ENCODE peak calls at places on chromosome 5, in ten cellular contexts. One of them, this sample, is unnamed.

GRCh38 chr5:66987949-66988838 is 208.4 kb downstream of the CD180 start:
- DNase-seq in H54: peak
- DNase-seq in spleen: no peak
- DNase-seq in sigmoid colon: no peak
- DNase-seq in A549: peak
- DNase-seq in tibial nerve: no peak
- DNase-seq in NB4: peak
- DNase-seq in K562: peak
- DNase-seq in IMR-90: peak
- DNase-seq in heart left ventricle: no peak
- DNase-seq in this sample: peak

GRCh38 chr5:97338729-97339128 is 155.7 kb upstream of the RIOK2 start:
- DNase-seq in sigmoid colon: no peak
- DNase-seq in H54: no peak
- DNase-seq in A549: no peak
- DNase-seq in heart left ventricle: no peak
- DNase-seq in K562: no peak
- DNase-seq in spleen: no peak
- DNase-seq in NB4: no peak
- DNase-seq in IMR-90: peak
- DNase-seq in tibial nerve: no peak
- DNase-seq in this sample: no peak

GRCh38 chr5:59814563-59814872 is 79.0 kb downstream of the PDE4D start:
- DNase-seq in K562: no peak
- DNase-seq in heart left ventricle: no peak
- DNase-seq in A549: no peak
- DNase-seq in IMR-90: no peak
- DNase-seq in sigmoid colon: no peak
- DNase-seq in NB4: no peak
- DNase-seq in H54: no peak
- DNase-seq in spleen: no peak
- DNase-seq in tibial nerve: no peak
- DNase-seq in this sample: no peak

GRCh38 chr5:90264930-90265857 is 144.4 kb downstream of the CETN3 start:
- DNase-seq in H54: peak
- DNase-seq in heart left ventricle: peak
- DNase-seq in NB4: peak
- DNase-seq in tibial nerve: peak
- DNase-seq in sigmoid colon: peak
- DNase-seq in K562: peak
- DNase-seq in IMR-90: peak
- DNase-seq in A549: peak
- DNase-seq in spleen: peak
- DNase-seq in this sample: peak

GRCh38 chr5:138148811-138149210 is 9.6 kb upstream of the NME5 start:
- DNase-seq in tibial nerve: no peak
- DNase-seq in NB4: peak
- DNase-seq in spleen: no peak
- DNase-seq in heart left ventricle: peak
- DNase-seq in sigmoid colon: no peak
- DNase-seq in K562: no peak
- DNase-seq in H54: no peak
- DNase-seq in A549: no peak
- DNase-seq in IMR-90: peak
- DNase-seq in this sample: peak

GRCh38 chr5:58248221-58248620 is 211.7 kb downstream of the PLK2 start:
- DNase-seq in K562: no peak
- DNase-seq in sigmoid colon: no peak
- DNase-seq in IMR-90: no peak
- DNase-seq in spleen: no peak
- DNase-seq in H54: no peak
- DNase-seq in heart left ventricle: no peak
- DNase-seq in tibial nerve: no peak
- DNase-seq in A549: no peak
- DNase-seq in NB4: no peak
- DNase-seq in this sample: no peak

GRCh38 chr5:68958428-68958827 is 135.4 kb upstream of the SLC30A5 start:
- DNase-seq in K562: no peak
- DNase-seq in spleen: no peak
- DNase-seq in H54: no peak
- DNase-seq in tibial nerve: no peak
- DNase-seq in IMR-90: no peak
- DNase-seq in heart left ventricle: no peak
- DNase-seq in sigmoid colon: no peak
- DNase-seq in NB4: no peak
- DNase-seq in A549: no peak
- DNase-seq in this sample: no peak

GRCh38 chr5:111699976-111700375 is 57.0 kb downstream of the NREP start:
- DNase-seq in A549: no peak
- DNase-seq in spleen: no peak
- DNase-seq in sigmoid colon: no peak
- DNase-seq in tibial nerve: no peak
- DNase-seq in K562: no peak
- DNase-seq in H54: no peak
- DNase-seq in IMR-90: no peak
- DNase-seq in heart left ventricle: no peak
- DNase-seq in NB4: no peak
- DNase-seq in this sample: no peak

DNA sequence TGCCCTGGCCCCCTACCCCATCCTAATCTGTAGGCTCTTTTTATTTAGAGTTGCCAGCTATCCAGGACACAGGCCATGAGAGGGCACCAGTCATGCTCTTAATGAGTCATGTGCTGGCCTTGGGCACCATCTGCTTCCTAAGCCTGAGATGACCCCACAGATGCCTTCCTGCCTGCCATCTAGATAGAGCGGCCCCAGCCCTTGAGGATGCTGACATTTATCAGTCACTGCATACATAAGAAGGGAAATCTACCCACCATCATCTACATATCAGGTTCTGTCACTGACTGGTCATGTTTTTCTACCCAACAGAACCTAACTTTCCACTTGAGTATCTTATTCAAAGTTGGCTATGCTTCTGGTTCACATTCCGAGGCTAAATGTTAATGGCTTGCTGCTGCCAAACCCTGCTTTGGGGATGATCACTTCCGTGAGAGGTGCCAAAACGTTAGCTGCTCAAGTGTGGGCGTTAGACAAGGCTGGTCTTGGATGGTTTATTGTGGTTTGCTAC is 49.9 kb upstream of the TTC23L start:
- DNase-seq in tibial nerve: no peak
- DNase-seq in spleen: no peak
- DNase-seq in K562: no peak
- DNase-seq in IMR-90: peak
- DNase-seq in heart left ventricle: peak
- DNase-seq in H54: peak
- DNase-seq in sigmoid colon: no peak
- DNase-seq in A549: no peak
- DNase-seq in NB4: peak
- DNase-seq in this sample: peak
- TF ChIP-seq POLR2A in tibial nerve: no peak
- TF ChIP-seq POLR2A in spleen: no peak
- TF ChIP-seq POLR2A in K562: no peak
- TF ChIP-seq POLR2A in IMR-90: no peak
- TF ChIP-seq POLR2A in heart left ventricle: no peak
- TF ChIP-seq POLR2A in H54: no peak
- TF ChIP-seq POLR2A in sigmoid colon: no peak
- TF ChIP-seq POLR2A in A549: no peak
- TF ChIP-seq POLR2A in NB4: no peak
- TF ChIP-seq POLR2A in this sample: no peak

GRCh38 chr5:160458971-160459800 is 37.5 kb downstream of the PTTG1 start:
- DNase-seq in spleen: no peak
- DNase-seq in K562: no peak
- DNase-seq in tibial nerve: no peak
- DNase-seq in A549: no peak
- DNase-seq in IMR-90: no peak
- DNase-seq in H54: no peak
- DNase-seq in heart left ventricle: no peak
- DNase-seq in NB4: no peak
- DNase-seq in sigmoid colon: no peak
- DNase-seq in this sample: no peak
- TF ChIP-seq POLR2A in spleen: no peak
- TF ChIP-seq POLR2A in K562: no peak
- TF ChIP-seq POLR2A in tibial nerve: no peak
- TF ChIP-seq POLR2A in A549: no peak
- TF ChIP-seq POLR2A in IMR-90: no peak
- TF ChIP-seq POLR2A in H54: no peak
- TF ChIP-seq POLR2A in heart left ventricle: no peak
- TF ChIP-seq POLR2A in NB4: no peak
- TF ChIP-seq POLR2A in sigmoid colon: no peak
- TF ChIP-seq POLR2A in this sample: no peak

GRCh38 chr5:173328896-173329369 is 719 bp upstream of the STC2 start:
- DNase-seq in tibial nerve: no peak
- DNase-seq in NB4: peak
- DNase-seq in H54: peak
- DNase-seq in sigmoid colon: no peak
- DNase-seq in heart left ventricle: no peak
- DNase-seq in A549: peak
- DNase-seq in K562: no peak
- DNase-seq in IMR-90: peak
- DNase-seq in spleen: no peak
- DNase-seq in this sample: peak

GRCh38 chr5:173326501-173326960 is 1.7 kb downstream of the STC2 start:
- DNase-seq in tibial nerve: no peak
- DNase-seq in NB4: peak
- DNase-seq in sigmoid colon: no peak
- DNase-seq in H54: peak
- DNase-seq in K562: peak
- DNase-seq in IMR-90: peak
- DNase-seq in spleen: peak
- DNase-seq in heart left ventricle: no peak
- DNase-seq in A549: no peak
- DNase-seq in this sample: no peak

GRCh38 chr5:173327084-173327947 is 898 bp downstream of the STC2 start:
- DNase-seq in H54: no peak
- DNase-seq in NB4: peak
- DNase-seq in sigmoid colon: no peak
- DNase-seq in IMR-90: peak
- DNase-seq in spleen: peak
- DNase-seq in heart left ventricle: no peak
- DNase-seq in K562: peak
- DNase-seq in tibial nerve: no peak
- DNase-seq in A549: peak
- DNase-seq in this sample: peak

GRCh38 chr5:173329370-173330150 is 1.3 kb upstream of the STC2 start:
- DNase-seq in IMR-90: no peak
- DNase-seq in A549: no peak
- DNase-seq in NB4: peak
- DNase-seq in tibial nerve: no peak
- DNase-seq in heart left ventricle: no peak
- DNase-seq in spleen: no peak
- DNase-seq in H54: no peak
- DNase-seq in K562: no peak
- DNase-seq in sigmoid colon: no peak
- DNase-seq in this sample: peak

DNA sequence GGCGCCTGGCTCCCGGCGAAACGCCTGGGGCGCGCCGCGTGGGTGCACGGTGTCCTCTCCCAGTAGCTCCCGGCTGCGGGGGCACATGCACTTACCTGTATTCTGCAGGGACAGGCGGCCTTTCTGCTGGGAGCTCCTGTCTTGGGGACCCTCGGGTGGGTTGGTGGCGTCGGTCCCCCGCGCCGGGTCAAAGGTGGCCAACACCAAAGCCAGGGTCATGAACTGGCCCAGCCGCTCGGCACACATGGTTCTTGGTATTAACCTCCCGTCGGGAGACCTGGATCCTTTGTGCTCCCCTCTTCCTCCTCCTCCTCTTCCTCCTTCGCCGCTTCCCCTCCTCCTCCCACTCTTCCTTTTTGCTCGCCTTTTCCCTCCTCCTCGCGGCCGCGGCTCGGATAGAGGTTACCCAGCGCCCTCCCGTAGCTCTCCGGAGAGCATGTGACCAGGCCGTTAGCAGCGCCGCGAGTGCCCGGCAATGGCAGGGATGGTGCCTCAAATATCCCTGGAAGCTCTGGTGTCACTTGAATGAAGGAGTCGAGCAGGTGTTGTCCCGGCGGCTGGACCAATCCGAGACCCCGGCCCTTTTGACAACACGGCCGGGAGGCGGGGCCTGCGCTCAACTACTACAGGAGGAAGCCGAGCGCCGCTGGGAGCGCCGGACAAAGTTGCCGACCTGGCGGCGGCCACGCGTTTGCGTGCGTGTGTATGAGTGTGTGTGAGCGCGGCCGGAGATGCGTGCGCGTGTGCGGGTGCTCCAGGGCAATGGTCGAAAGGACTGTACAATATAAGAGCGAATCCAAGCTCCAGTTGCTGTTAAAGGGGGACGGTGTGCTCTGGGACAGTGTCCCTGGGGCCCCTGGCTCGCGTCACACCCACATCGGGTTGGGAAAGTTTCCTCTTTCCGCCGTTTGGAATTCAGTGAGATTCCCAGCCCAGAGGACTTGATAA is at the start of gene STC2:
- DNase-seq in sigmoid colon: peak
- DNase-seq in A549: peak
- DNase-seq in heart left ventricle: peak
- DNase-seq in spleen: peak
- DNase-seq in H54: peak
- DNase-seq in tibial nerve: no peak
- DNase-seq in IMR-90: peak
- DNase-seq in K562: peak
- DNase-seq in NB4: peak
- DNase-seq in this sample: peak
- TF ChIP-seq POLR2A in sigmoid colon: no peak
- TF ChIP-seq POLR2A in A549: peak
- TF ChIP-seq POLR2A in heart left ventricle: peak
- TF ChIP-seq POLR2A in spleen: no peak
- TF ChIP-seq POLR2A in H54: peak
- TF ChIP-seq POLR2A in tibial nerve: no peak
- TF ChIP-seq POLR2A in IMR-90: peak
- TF ChIP-seq POLR2A in K562: peak
- TF ChIP-seq POLR2A in NB4: peak
- TF ChIP-seq POLR2A in this sample: no peak

GRCh38 chr5:95824747-95825146 is 2.2 kb upstream of the GLRX start:
- DNase-seq in spleen: no peak
- DNase-seq in sigmoid colon: no peak
- DNase-seq in NB4: no peak
- DNase-seq in tibial nerve: no peak
- DNase-seq in heart left ventricle: no peak
- DNase-seq in IMR-90: no peak
- DNase-seq in K562: no peak
- DNase-seq in A549: no peak
- DNase-seq in H54: no peak
- DNase-seq in this sample: no peak

GRCh38 chr5:95822038-95822407 is 503 bp downstream of the GLRX start:
- DNase-seq in NB4: peak
- DNase-seq in tibial nerve: no peak
- DNase-seq in IMR-90: peak
- DNase-seq in heart left ventricle: peak
- DNase-seq in A549: peak
- DNase-seq in H54: no peak
- DNase-seq in K562: peak
- DNase-seq in sigmoid colon: peak
- DNase-seq in spleen: peak
- DNase-seq in this sample: peak

GRCh38 chr5:95823241-95823737 is 763 bp upstream of the GLRX start:
- DNase-seq in NB4: peak
- DNase-seq in H54: no peak
- DNase-seq in IMR-90: no peak
- DNase-seq in sigmoid colon: no peak
- DNase-seq in K562: no peak
- DNase-seq in heart left ventricle: no peak
- DNase-seq in A549: no peak
- DNase-seq in tibial nerve: no peak
- DNase-seq in spleen: no peak
- DNase-seq in this sample: no peak

GRCh38 chr5:95822408-95823240 is at the start of gene GLRX:
- DNase-seq in heart left ventricle: peak
- DNase-seq in tibial nerve: peak
- DNase-seq in sigmoid colon: peak
- DNase-seq in spleen: peak
- DNase-seq in H54: peak
- DNase-seq in IMR-90: peak
- DNase-seq in A549: peak
- DNase-seq in K562: peak
- DNase-seq in NB4: peak
- DNase-seq in this sample: peak

GRCh38 chr5:95823738-95824609 is 1.4 kb upstream of the GLRX start:
- DNase-seq in spleen: peak
- DNase-seq in sigmoid colon: peak
- DNase-seq in NB4: peak
- DNase-seq in A549: peak
- DNase-seq in H54: peak
- DNase-seq in heart left ventricle: peak
- DNase-seq in IMR-90: peak
- DNase-seq in K562: peak
- DNase-seq in tibial nerve: peak
- DNase-seq in this sample: peak
- TF ChIP-seq POLR2A in spleen: no peak
- TF ChIP-seq POLR2A in sigmoid colon: no peak
- TF ChIP-seq POLR2A in NB4: no peak
- TF ChIP-seq POLR2A in A549: no peak
- TF ChIP-seq POLR2A in H54: peak
- TF ChIP-seq POLR2A in heart left ventricle: no peak
- TF ChIP-seq POLR2A in IMR-90: peak
- TF ChIP-seq POLR2A in K562: no peak
- TF ChIP-seq POLR2A in tibial nerve: no peak
- TF ChIP-seq POLR2A in this sample: peak

This sample was measured in erythroblast.